ENCODE peak calls at places on chromosomes 3 and 15, in ten cellular contexts. T is hepatic stellate cell; J is stimulated activated naive CD4-positive, alpha-beta T cell treated with Interleukin-2 at 50 U/mL for 16 hours; E is NCI-H460; S is heart right ventricle; H is HTR-8/SVneo; X is fibroblast of the aortic adventitia; Y is pons; Z is GM06990; Q is Panc1. F is an unnamed sample.

GRCh38 chr15:98712845-98713584 is 64.7 kb downstream of the IGF1R start:
- DNase-seq in T (no peak), J (no peak), E (no peak), S (no peak), H (no peak), X (no peak), Y (no peak), Z (no peak), Q (no peak), F (no peak)

GRCh38 chr3:155065537-155065936 is 14.6 kb upstream of the MME start:
- DNase-seq in T (peak; percentile 19), J (no peak), E (no peak), S (no peak), H (peak; percentile 38), X (peak; percentile 63), Y (no peak), Z (no peak), Q (peak; percentile 47), F (peak; percentile 86)

GRCh38 chr15:75578206-75578947 is 738 bp downstream of the PTPN9 start:
- DNase-seq in T (no peak), J (no peak), E (no peak), S (no peak), H (peak; percentile 17), X (no peak), Y (no peak), Z (peak; percentile 74), Q (no peak), F (peak; percentile 49)

GRCh38 chr3:135860761-135861160 is 104.8 kb upstream of the PPP2R3A start:
- DNase-seq in T (no peak), J (no peak), E (no peak), S (no peak), H (no peak), X (peak; percentile 30), Y (no peak), Z (no peak), Q (no peak), F (no peak)

GRCh38 chr3:195226900-195227447 is 44.0 kb downstream of the XXYLT1 start:
- DNase-seq in T (no peak), J (no peak), E (no peak), S (no peak), H (peak; percentile 35), X (no peak), Y (no peak), Z (no peak), Q (no peak), F (no peak)

GRCh38 chr15:56250626-56251025 is 6.9 kb upstream of the RFX7 start:
- DNase-seq in T (no peak), J (no peak), E (no peak), S (no peak), H (no peak), X (no peak), Y (no peak), Z (no peak), Q (no peak), F (no peak)

GRCh38 chr3:148698190-148698806 is 595 bp downstream of the AGTR1 start:
- DNase-seq in T (peak; percentile 6), J (no peak), E (no peak), S (no peak), H (no peak), X (peak; percentile 12), Y (no peak), Z (no peak), Q (no peak), F (no peak)

GRCh38 chr3:29850641-29851040 is 569.8 kb downstream of the RBMS3 start:
- DNase-seq in T (no peak), J (no peak), E (no peak), S (no peak), H (no peak), X (no peak), Y (no peak), Z (no peak), Q (no peak), F (no peak)

GRCh38 chr3:122661633-122662032 is 19.0 kb upstream of the PARP14 start:
- DNase-seq in T (no peak), J (peak; percentile 18), E (no peak), S (no peak), H (no peak), X (no peak), Y (no peak), Z (no peak), Q (no peak), F (peak; percentile 24)

GRCh38 chr3:98812851-98813374 is 49.8 kb downstream of the ST3GAL6 start:
- DNase-seq in T (peak; percentile 17), J (no peak), E (no peak), S (no peak), H (peak; percentile 22), X (peak; percentile 70), Y (peak; percentile 75), Z (no peak), Q (no peak), F (peak; percentile 66)

GRCh38 chr3:164267031-164267430 is 811.3 kb downstream of the SI start:
- DNase-seq in T (no peak), J (no peak), E (no peak), S (no peak), H (no peak), X (no peak), Y (no peak), Z (no peak), Q (no peak), F (no peak)

GRCh38 chr3:105866656-105867653 is 1.9 kb downstream of the CBLB start:
- DNase-seq in T (no peak), J (no peak), E (no peak), S (no peak), H (no peak), X (peak; percentile 66), Y (no peak), Z (peak; percentile 72), Q (no peak), F (peak; percentile 65)

GRCh38 chr15:90097475-90097874 is 4.8 kb downstream of the IDH2 start:
- DNase-seq in T (no peak), J (peak; percentile 56), E (no peak), S (no peak), H (no peak), X (no peak), Y (no peak), Z (peak; percentile 63), Q (no peak), F (no peak)

GRCh38 chr15:27089233-27089586 is 118.2 kb downstream of the GABRG3 start:
- DNase-seq in T (no peak), J (no peak), E (no peak), S (no peak), H (no peak), X (no peak), Y (no peak), Z (no peak), Q (no peak), F (no peak)

GRCh38 chr3:193803288-193803687 is 210.3 kb downstream of the OPA1 start:
- DNase-seq in T (no peak), J (no peak), E (no peak), S (no peak), H (no peak), X (no peak), Y (no peak), Z (no peak), Q (no peak), F (no peak)

GRCh38 chr3:43699864-43700263 is 9.1 kb downstream of the ABHD5 start:
- DNase-seq in T (no peak), J (no peak), E (no peak), S (no peak), H (no peak), X (no peak), Y (no peak), Z (peak; percentile 24), Q (no peak), F (no peak)

GRCh38 chr15:55703873-55704285 is 39.1 kb downstream of the PRTG start:
- DNase-seq in T (no peak), J (no peak), E (no peak), S (no peak), H (no peak), X (peak; percentile 39), Y (no peak), Z (peak; percentile 8), Q (no peak), F (no peak)

GRCh38 chr3:141059816-141060215 is 8.7 kb downstream of the SPSB4 start:
- DNase-seq in T (no peak), J (no peak), E (no peak), S (no peak), H (no peak), X (no peak), Y (no peak), Z (no peak), Q (no peak), F (no peak)

GRCh38 chr3:196322-197153 is at the start of gene CHL1:
- DNase-seq in T (no peak), J (no peak), E (peak; percentile 39), S (no peak), H (no peak), X (no peak), Y (no peak), Z (no peak), Q (no peak), F (no peak)

GRCh38 chr3:101484805-101485620 is 28.0 kb downstream of the SENP7 start:
- DNase-seq in T (peak; percentile 35), J (no peak), E (no peak), S (no peak), H (peak; percentile 17), X (peak; percentile 19), Y (no peak), Z (no peak), Q (no peak), F (peak; percentile 35)

GRCh38 chr15:50183112-50183794 is 1.3 kb downstream of the SLC27A2 start:
- DNase-seq in T (no peak), J (no peak), E (no peak), S (no peak), H (no peak), X (no peak), Y (no peak), Z (peak; percentile 27), Q (no peak), F (no peak)

GRCh38 chr3:72974956-72975355 is 21.7 kb upstream of the PPP4R2 start:
- DNase-seq in T (no peak), J (no peak), E (no peak), S (no peak), H (no peak), X (no peak), Y (no peak), Z (no peak), Q (no peak), F (no peak)

GRCh38 chr3:159724627-159725026 is 264.0 kb upstream of the IL12A start:
- DNase-seq in T (peak; percentile 13), J (no peak), E (no peak), S (no peak), H (peak; percentile 50), X (no peak), Y (no peak), Z (no peak), Q (no peak), F (peak; percentile 62)

GRCh38 chr3:98592345-98592935 is 971 bp downstream of the CPOX start:
- DNase-seq in T (no peak), J (no peak), E (no peak), S (no peak), H (no peak), X (no peak), Y (no peak), Z (no peak), Q (no peak), F (peak; percentile 54)

GRCh38 chr3:33496449-33496848 is 56.2 kb upstream of the UBP1 start:
- DNase-seq in T (no peak), J (no peak), E (no peak), S (no peak), H (no peak), X (no peak), Y (no peak), Z (no peak), Q (no peak), F (no peak)

GRCh38 chr3:40120816-40121215 is 188.7 kb upstream of the EIF1B start:
- DNase-seq in T (no peak), J (no peak), E (peak; percentile 57), S (no peak), H (no peak), X (peak; percentile 73), Y (no peak), Z (no peak), Q (no peak), F (no peak)

GRCh38 chr3:14444380-14444779 is 42.0 kb downstream of the SLC6A6 start:
- DNase-seq in T (no peak), J (no peak), E (no peak), S (no peak), H (no peak), X (no peak), Y (no peak), Z (no peak), Q (no peak), F (no peak)

GRCh38 chr3:179801263-179801662 is 148.4 kb downstream of the USP13 start:
- DNase-seq in T (peak; percentile 14), J (no peak), E (no peak), S (no peak), H (no peak), X (peak; percentile 98), Y (no peak), Z (no peak), Q (no peak), F (peak; percentile 85)

F was measured in trophoblast cell.